ENCODE peak calls at places on chromosome 16, in four cellular contexts. V is stomach, G is HCT116, P is astrocyte of the cerebellum. R is an unnamed sample.

GRCh38 chr16:57283956-57284205 is 591 bp downstream of the PLLP start:
- DNase-seq in P (no peak), G (no peak), V (no peak), R (no peak)

GRCh38 chr16:74743668-74744299 is 30.8 kb downstream of the FA2H start:
- DNase-seq in V (peak), G (peak), P (no peak), R (peak)

GRCh38 chr16:79562166-79562823 is 38.2 kb downstream of the MAF start:
- DNase-seq in P (no peak), G (no peak), V (no peak), R (no peak)

GRCh38 chr16:5412721-5413120 is 315.1 kb upstream of the EEF2KMT start:
- DNase-seq in G (no peak), P (no peak), V (no peak), R (peak)

GRCh38 chr16:72991211-72991610 is 56.7 kb downstream of the ZFHX3 start:
- DNase-seq in V (no peak), P (no peak), G (no peak), R (no peak)

GRCh38 chr16:51939371-51940005 is 607.5 kb downstream of the TOX3 start:
- DNase-seq in G (no peak), V (no peak), P (no peak), R (no peak)

GRCh38 chr16:50478021-50478772 is 70.0 kb upstream of the NKD1 start:
- DNase-seq in V (no peak), G (no peak), P (no peak), R (no peak)

GRCh38 chr16:58855291-58855823 is 121.2 kb upstream of the GOT2 start:
- DNase-seq in P (no peak), V (no peak), G (no peak), R (no peak)

GRCh38 chr16:84032458-84033178 is 10.0 kb downstream of the SLC38A8 start:
- DNase-seq in P (no peak), V (no peak), G (no peak), R (no peak)

GRCh38 chr16:67967183-67967955 is 1.1 kb downstream of the SLC12A4 start:
- DNase-seq in V (no peak), P (no peak), G (no peak), R (no peak)

GRCh38 chr16:78669994-78670393 is 570.5 kb downstream of the WWOX start:
- DNase-seq in V (no peak), P (no peak), G (no peak), R (no peak)

GRCh38 chr16:84220851-84221250 is 19.0 kb downstream of the KCNG4 start:
- DNase-seq in V (no peak), P (no peak), G (no peak), R (no peak)

GRCh38 chr16:60414617-60415016 is 1621.6 kb downstream of the CDH8 start:
- DNase-seq in G (no peak), V (no peak), P (no peak), R (no peak)

GRCh38 chr16:47299587-47299986 is 155.8 kb upstream of the NETO2 start:
- DNase-seq in G (no peak), P (no peak), V (no peak), R (no peak)

GRCh38 chr16:67719778-67720144 is 645 bp upstream of the GFOD2 start:
- DNase-seq in V (no peak), P (peak), G (no peak), R (no peak)

GRCh38 chr16:82263456-82264159 is 93.6 kb upstream of the MPHOSPH6 start:
- DNase-seq in G (peak), V (peak), P (peak), R (peak)

GRCh38 chr16:88570691-88571092 is 489 bp downstream of the ZC3H18 start:
- DNase-seq in G (no peak), V (no peak), P (no peak), R (no peak)

GRCh38 chr16:87431926-87432325 is 39.8 kb downstream of the MAP1LC3B start:
- DNase-seq in P (peak), G (no peak), V (no peak), R (no peak)

GRCh38 chr16:51950118-51950517 is 596.8 kb downstream of the TOX3 start:
- DNase-seq in G (no peak), V (no peak), P (no peak), R (no peak)

GRCh38 chr16:5925850-5926249 is 828.3 kb upstream of the EEF2KMT start:
- DNase-seq in G (no peak), V (no peak), P (no peak), R (no peak)

GRCh38 chr16:28537964-28538732 is 626 bp downstream of the NUPR1 start:
- DNase-seq in G (no peak), P (no peak), V (peak), R (no peak)

GRCh38 chr16:74607967-74608356 is 1.0 kb upstream of the GLG1 start:
- DNase-seq in V (no peak), G (no peak), P (no peak), R (no peak)

GRCh38 chr16:82845076-82845475 is 218.3 kb downstream of the CDH13 start:
- DNase-seq in P (no peak), G (no peak), V (no peak), R (no peak)

GRCh38 chr16:85417156-85417860 is 195.8 kb upstream of the GSE1 start:
- DNase-seq in P (no peak), G (no peak), V (no peak), R (no peak)

GRCh38 chr16:15650698-15651161 is 685 bp downstream of the NDE1 start:
- DNase-seq in G (no peak), V (no peak), P (no peak), R (no peak)

GRCh38 chr16:31225193-31225592 is 8.3 kb upstream of the PYDC1 start:
- DNase-seq in P (no peak), V (no peak), G (no peak), R (no peak)

GRCh38 chr16:66020642-66021041 is 345.8 kb upstream of the CDH5 start:
- DNase-seq in P (no peak), G (no peak), V (no peak), R (no peak)

GRCh38 chr16:64991011-64991410 is 130.9 kb downstream of the CDH11 start:
- DNase-seq in G (no peak), P (no peak), V (no peak), R (no peak)

GRCh38 chr16:74107795-74108610 is 188.6 kb upstream of the PSMD7 start:
- DNase-seq in P (no peak), V (peak), G (peak), R (peak)

GRCh38 chr16:48384982-48385271 is 286 bp downstream of the SIAH1 start:
- DNase-seq in V (no peak), P (no peak), G (no peak), R (no peak)

GRCh38 chr16:81633680-81634379 is 145.3 kb upstream of the PLCG2 start:
- DNase-seq in P (no peak), G (no peak), V (no peak), R (no peak)

GRCh38 chr16:84096447-84097005 is 20.2 kb downstream of the MBTPS1 start:
- DNase-seq in V (peak), G (no peak), P (no peak), R (peak)

GRCh38 chr16:69397821-69398521 is 12.2 kb upstream of the TERF2 start:
- DNase-seq in P (peak), V (no peak), G (peak), R (no peak)

GRCh38 chr16:55329791-55330190 is 5.8 kb downstream of the IRX6 start:
- DNase-seq in V (no peak), P (no peak), G (no peak), R (no peak)

GRCh38 chr16:52976539-52977167 is 76.0 kb downstream of the CHD9NB start:
- DNase-seq in P (no peak), V (no peak), G (peak), R (no peak)
- TF ChIP-seq CTCF in P (peak), V (no peak), G (peak), R (no peak)

GRCh38 chr16:3264137-3265036 is 8.0 kb upstream of the MEFV start:
- DNase-seq in G (peak), P (peak), V (peak), R (peak)
- TF ChIP-seq CTCF in G (peak), P (peak), V (no peak), R (no peak)

DNA sequence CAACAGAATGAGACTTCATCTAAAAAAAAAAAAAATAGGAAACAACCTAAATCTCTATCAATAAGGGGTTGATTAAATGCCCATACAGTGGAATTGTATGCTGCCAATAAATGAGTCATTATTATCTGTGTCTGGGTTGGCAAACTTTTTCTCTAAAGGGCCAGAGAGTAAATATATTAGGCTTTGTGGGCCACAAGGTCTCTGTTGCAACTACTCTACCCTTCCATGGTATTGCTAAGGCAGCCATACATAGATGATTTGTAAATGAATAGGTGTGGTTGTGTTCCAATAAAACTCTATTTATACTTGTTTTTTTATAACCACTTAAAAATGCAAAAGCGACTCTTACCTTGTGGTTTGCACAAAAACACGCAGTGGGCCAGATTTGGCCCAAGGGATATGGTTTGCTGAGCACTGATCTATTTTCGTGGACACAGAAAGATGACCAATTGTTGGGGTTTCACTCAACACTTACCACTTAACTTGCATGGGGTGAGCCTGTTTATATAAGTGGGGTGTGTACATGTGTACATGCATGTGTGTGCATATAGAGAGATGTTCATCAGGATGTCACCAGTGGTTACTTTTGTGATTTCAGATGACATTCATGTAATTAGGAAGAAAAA is 12.4 kb upstream of the IL4R start:
- DNase-seq in V (no peak), G (no peak), P (no peak), R (no peak)
- TF ChIP-seq CTCF in V (no peak), G (no peak), P (no peak), R (no peak)

GRCh38 chr16:1334739-1335138 is 1.3 kb downstream of the BAIAP3 start:
- DNase-seq in P (no peak), V (no peak), G (no peak), R (no peak)

GRCh38 chr16:1333149-1333812 is at the start of gene BAIAP3:
- DNase-seq in P (no peak), V (peak), G (no peak), R (no peak)

GRCh38 chr16:1332618-1333148 is 762 bp upstream of the BAIAP3 start:
- DNase-seq in P (no peak), V (no peak), G (no peak), R (no peak)

GRCh38 chr16:1335211-1335971 is 1.9 kb downstream of the BAIAP3 start:
- DNase-seq in V (no peak), G (no peak), P (no peak), R (no peak)

DNA sequence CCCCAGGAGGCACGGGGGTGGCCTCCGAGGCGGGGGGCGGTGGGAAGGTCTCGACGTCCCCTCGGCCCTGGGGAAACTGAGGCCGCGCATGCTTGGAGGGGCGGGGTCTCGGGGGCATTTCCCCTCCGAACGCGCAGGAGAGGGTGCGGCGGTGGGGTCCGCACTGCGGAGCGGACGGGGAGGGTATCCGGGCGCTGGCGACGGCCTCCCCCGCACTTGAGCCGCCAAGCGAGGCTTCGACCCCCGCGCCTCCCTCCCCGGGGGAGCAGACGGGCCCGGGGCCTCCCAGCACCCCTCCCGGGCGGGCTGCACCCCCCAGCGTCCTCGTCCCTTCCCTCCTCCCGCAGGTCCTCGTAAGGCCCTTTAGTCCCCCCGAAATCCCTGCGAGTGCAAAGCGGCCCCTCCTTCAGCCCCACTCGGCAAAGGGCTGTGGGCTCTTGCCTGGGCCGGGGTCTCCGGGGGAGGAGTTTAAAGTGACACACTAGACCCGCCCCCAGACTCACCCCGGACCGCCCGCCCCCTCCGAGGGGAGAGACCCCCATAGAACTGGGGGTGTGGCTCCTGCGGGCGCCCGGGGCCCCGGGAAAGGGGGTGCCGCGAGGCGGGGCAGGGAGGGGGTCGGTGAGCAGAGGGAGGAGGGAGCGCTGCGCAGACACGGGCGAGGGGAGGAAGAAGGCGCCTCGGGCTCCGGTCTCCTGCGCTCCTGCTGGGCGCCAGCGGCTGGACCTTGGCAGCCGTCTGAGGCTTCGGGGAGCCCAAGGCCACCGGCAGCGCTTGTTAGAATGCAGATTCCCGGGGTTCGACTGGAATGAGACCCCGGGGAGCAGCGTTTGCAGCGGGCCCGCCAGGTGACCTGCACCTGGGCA is 642 bp downstream of the BAIAP3 start:
- DNase-seq in V (no peak), P (no peak), G (no peak), R (no peak)
- TF ChIP-seq CTCF in V (no peak), P (no peak), G (no peak), R (no peak)

R was measured in pancreas.